ENCODE peak calls at places on chromosome 12, in ten cellular contexts. K is breast epithelium, V is neuronal stem cell, G is astrocyte of the cerebellum, Z is astrocyte of the hippocampus, F is NCI-H1105, L is head of caudate nucleus, U is NCI-H526, P is amygdala, S is lower lobe of right lung. J is an unnamed sample.

GRCh38 chr12:29650371-29650770 is 133.4 kb downstream of the TMTC1 start:
- DNase-seq in K (no peak), V (no peak), G (no peak), Z (no peak), F (no peak), L (no peak), U (no peak), P (no peak), S (no peak), J (no peak)

GRCh38 chr12:64893961-64894360 is 69.5 kb downstream of the TBC1D30 start:
- DNase-seq in K (no peak), V (no peak), G (no peak), Z (peak), F (no peak), L (no peak), U (no peak), P (no peak), S (no peak), J (no peak)

GRCh38 chr12:130299574-130299973 is 38.1 kb upstream of the PIWIL1 start:
- DNase-seq in K (no peak), V (no peak), G (no peak), Z (no peak), F (no peak), L (no peak), U (peak), P (no peak), S (no peak), J (no peak)

GRCh38 chr12:121190523-121191031 is 19.4 kb upstream of the P2RX4 start:
- DNase-seq in K (no peak), V (no peak), G (peak), Z (peak), F (no peak), L (no peak), U (no peak), P (no peak), S (no peak), J (no peak)

GRCh38 chr12:121796855-121797751 is 3.6 kb upstream of the RHOF start:
- DNase-seq in K (peak), V (peak), G (no peak), Z (peak), F (peak), L (peak), U (peak), P (peak), S (peak), J (no peak)

GRCh38 chr12:1907652-1908611 is 10.5 kb downstream of the CACNA2D4 start:
- DNase-seq in K (peak), V (no peak), G (no peak), Z (no peak), F (no peak), L (no peak), U (no peak), P (no peak), S (peak), J (no peak)

GRCh38 chr12:54373619-54374554 is 9.6 kb upstream of the GPR84 start:
- DNase-seq in K (no peak), V (no peak), G (no peak), Z (no peak), F (no peak), L (no peak), U (no peak), P (no peak), S (no peak), J (no peak)

GRCh38 chr12:122721057-122721545 is 4.5 kb upstream of the HCAR3 start:
- DNase-seq in K (no peak), V (no peak), G (no peak), Z (peak), F (no peak), L (no peak), U (no peak), P (no peak), S (no peak), J (no peak)

GRCh38 chr12:55060470-55060869 is 40.7 kb downstream of the NEUROD4 start:
- DNase-seq in K (no peak), V (no peak), G (no peak), Z (no peak), F (no peak), L (no peak), U (no peak), P (no peak), S (no peak), J (no peak)

GRCh38 chr12:116996648-116997047 is 85.9 kb downstream of the FBXW8 start:
- DNase-seq in K (no peak), V (no peak), G (no peak), Z (no peak), F (no peak), L (no peak), U (no peak), P (no peak), S (no peak), J (no peak)

GRCh38 chr12:131559517-131560516 is 151.1 kb upstream of the SFSWAP start:
- DNase-seq in K (no peak), V (no peak), G (no peak), Z (no peak), F (no peak), L (no peak), U (no peak), P (no peak), S (no peak), J (no peak)

GRCh38 chr12:116057356-116057755 is 220.1 kb downstream of the MED13L start:
- DNase-seq in K (no peak), V (no peak), G (no peak), Z (no peak), F (no peak), L (no peak), U (no peak), P (no peak), S (no peak), J (no peak)

GRCh38 chr12:15122349-15122748 is 98.9 kb downstream of the RERG start:
- DNase-seq in K (no peak), V (no peak), G (no peak), Z (no peak), F (no peak), L (no peak), U (no peak), P (no peak), S (no peak), J (no peak)